ENCODE peak calls at places on chromosome 7, in five cellular contexts. D is testis, K is endothelial cell of umbilical vein, F is gastrocnemius medialis, V is endodermal cell. E is an unnamed sample.

GRCh38 chr7:159147687-159148086 is 3.0 kb upstream of the VIPR2 start:
- DNase-seq in D (peak; percentile 23), K (no peak), F (no peak), V (no peak), E (no peak)

GRCh38 chr7:75920431-75921161 is 5.6 kb downstream of the POR start:
- DNase-seq in D (no peak), K (no peak), F (peak; percentile 63), V (no peak), E (no peak)

GRCh38 chr7:102306916-102307677 is 20.4 kb downstream of the SH2B2 start:
- DNase-seq in D (no peak), K (no peak), F (peak; percentile 76), V (peak; percentile 84), E (no peak)

GRCh38 chr7:108605582-108606173 is 36.0 kb downstream of the DNAJB9 start:
- DNase-seq in D (no peak), K (no peak), F (no peak), V (no peak), E (no peak)

GRCh38 chr7:28784166-28784870 is 173.8 kb downstream of the TRIL start:
- DNase-seq in D (no peak), K (no peak), F (no peak), V (no peak), E (no peak)

GRCh38 chr7:94588090-94588489 is 67.8 kb downstream of the SGCE start:
- DNase-seq in D (no peak), K (no peak), F (no peak), V (no peak), E (no peak)

GRCh38 chr7:159032753-159033472 is 111.8 kb downstream of the VIPR2 start:
- DNase-seq in D (peak; percentile 12), K (no peak), F (no peak), V (no peak), E (no peak)

GRCh38 chr7:33873981-33874750 is 31.2 kb upstream of the BMPER start:
- DNase-seq in D (no peak), K (no peak), F (no peak), V (no peak), E (no peak)

GRCh38 chr7:128025380-128025779 is 5.9 kb downstream of the LRRC4 start:
- DNase-seq in D (no peak), K (no peak), F (no peak), V (no peak), E (no peak)

GRCh38 chr7:28729276-28729675 is 228.9 kb downstream of the TRIL start:
- DNase-seq in D (no peak), K (no peak), F (no peak), V (no peak), E (no peak)

GRCh38 chr7:22676385-22676784 is 50.6 kb upstream of the IL6 start:
- DNase-seq in D (no peak), K (no peak), F (no peak), V (no peak), E (no peak)

GRCh38 chr7:13802651-13803050 is 186.8 kb downstream of the ETV1 start:
- DNase-seq in D (no peak), K (no peak), F (no peak), V (no peak), E (no peak)

GRCh38 chr7:91310829-91311460 is 46.7 kb downstream of the FZD1 start:
- DNase-seq in D (no peak), K (no peak), F (no peak), V (peak; percentile 62), E (peak; percentile 61)

GRCh38 chr7:107262857-107263256 is 94.1 kb downstream of the HBP1 start:
- DNase-seq in D (peak; percentile 28), K (no peak), F (no peak), V (no peak), E (no peak)

GRCh38 chr7:151342102-151342646 is 562 bp downstream of the NUB1 start:
- DNase-seq in D (no peak), K (no peak), F (no peak), V (no peak), E (no peak)

GRCh38 chr7:128410092-128410665 is 397 bp upstream of the IMPDH1 start:
- DNase-seq in D (peak; percentile 55), K (peak; percentile 75), F (no peak), V (peak; percentile 88), E (peak; percentile 34)

GRCh38 chr7:19508124-19508523 is 200.7 kb downstream of the POLR1F start:
- DNase-seq in D (no peak), K (no peak), F (no peak), V (no peak), E (no peak)

GRCh38 chr7:66181329-66181728 is 23.8 kb upstream of the TPST1 start:
- DNase-seq in D (no peak), K (no peak), F (no peak), V (no peak), E (no peak)

GRCh38 chr7:959271-959670 is 4.8 kb upstream of the ADAP1 start:
- DNase-seq in D (no peak), K (no peak), F (no peak), V (no peak), E (no peak)

GRCh38 chr7:70698219-70698832 is 433.6 kb upstream of the GALNT17 start:
- DNase-seq in D (peak; percentile 53), K (peak; percentile 35), F (no peak), V (no peak), E (peak; percentile 20)

GRCh38 chr7:154869436-154869835 is 133.5 kb downstream of the PAXIP1 start:
- DNase-seq in D (no peak), K (no peak), F (no peak), V (no peak), E (no peak)

GRCh38 chr7:140562921-140563600 is 77.6 kb downstream of the DENND2A start:
- DNase-seq in D (no peak), K (peak; percentile 7), F (no peak), V (no peak), E (no peak)

GRCh38 chr7:79302281-79302680 is 151.2 kb downstream of the MAGI2 start:
- DNase-seq in D (no peak), K (no peak), F (no peak), V (no peak), E (no peak)

GRCh38 chr7:79307376-79307775 is 146.1 kb downstream of the MAGI2 start:
- DNase-seq in D (no peak), K (no peak), F (no peak), V (no peak), E (no peak)

GRCh38 chr7:79304711-79305110 is 148.8 kb downstream of the MAGI2 start:
- DNase-seq in D (no peak), K (no peak), F (no peak), V (no peak), E (no peak)

GRCh38 chr7:79312022-79312421 is 141.4 kb downstream of the MAGI2 start:
- DNase-seq in D (no peak), K (no peak), F (no peak), V (no peak), E (no peak)

DNA sequence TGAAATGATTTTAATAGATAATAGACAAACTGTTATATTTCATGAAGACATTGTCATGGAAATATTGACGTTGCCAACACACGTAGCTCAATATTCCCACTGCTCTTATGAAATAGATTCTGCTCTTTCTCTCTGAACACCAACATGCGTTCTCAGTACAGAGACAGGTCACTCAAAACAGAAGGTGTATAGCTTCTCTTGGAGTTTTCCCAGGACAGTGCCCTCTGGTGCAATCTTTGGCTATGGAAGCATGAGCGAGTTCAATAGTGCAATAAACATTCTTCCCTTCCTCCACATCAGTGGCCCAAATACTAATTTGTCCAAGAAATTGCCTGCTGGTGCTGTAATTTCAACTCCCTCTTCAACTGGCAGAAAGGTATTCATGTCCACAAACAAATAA is 145.3 kb downstream of the MAGI2 start:
- DNase-seq in D (no peak), K (no peak), F (no peak), V (peak; percentile 50), E (no peak)
- TF ChIP-seq CTCF in D (no peak), K (no peak), F (no peak), V (peak; percentile 60), E (no peak)

DNA sequence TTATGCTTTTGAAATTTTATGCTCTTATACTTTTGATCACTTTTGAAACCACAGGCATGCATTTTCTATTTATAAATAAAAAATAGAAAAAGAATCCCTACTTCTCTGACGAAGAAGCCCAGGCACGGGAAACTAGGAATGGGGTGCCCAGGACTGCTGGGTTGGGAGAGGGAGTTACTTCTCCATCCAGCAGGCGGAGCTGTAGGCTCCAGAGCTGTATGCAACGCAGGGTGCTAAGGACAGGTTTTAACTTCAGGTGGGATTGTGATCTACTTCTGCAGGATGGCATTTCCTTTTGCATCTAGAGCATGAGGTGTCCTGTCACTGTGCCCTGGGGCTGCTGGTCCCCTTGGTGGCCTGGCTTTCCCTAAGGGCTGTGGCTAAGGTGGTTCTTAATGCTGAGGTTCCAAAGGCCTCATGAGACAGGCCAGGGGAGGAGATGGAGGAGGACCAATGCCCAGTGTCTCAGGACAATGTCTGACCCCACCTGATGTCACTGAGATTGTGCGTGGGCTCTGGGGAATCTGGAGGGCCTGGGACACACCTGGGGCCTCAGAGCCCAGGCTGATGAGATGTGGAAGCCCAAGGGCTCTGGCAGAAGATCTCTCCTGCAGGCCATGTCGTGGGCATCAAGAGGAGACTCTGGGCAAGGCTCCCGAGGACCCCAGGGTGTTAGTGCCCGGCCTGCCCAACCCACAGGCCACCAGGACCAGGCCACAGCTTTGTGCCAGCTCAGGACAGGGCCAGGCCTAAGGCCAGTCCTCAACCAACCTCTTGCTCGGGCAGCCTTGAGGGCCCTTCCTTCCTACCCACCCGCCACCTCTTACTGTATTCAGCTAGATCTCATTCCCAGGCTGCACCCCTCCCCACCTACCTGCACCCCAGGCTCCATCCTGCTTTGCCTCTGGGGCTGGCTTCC is 507 bp downstream of the CCDC201 start:
- DNase-seq in D (no peak), K (no peak), F (no peak), V (peak; percentile 84), E (no peak)
- TF ChIP-seq CTCF in D (peak; percentile 13), K (peak; percentile 67), F (no peak), V (peak; percentile 89), E (peak; percentile 36)

GRCh38 chr7:130960208-130960988 is 226.4 kb upstream of the KLF14 start:
- DNase-seq in D (no peak), K (peak; percentile 68), F (no peak), V (no peak), E (peak; percentile 95)
- TF ChIP-seq CTCF in D (no peak), K (no peak), F (no peak), V (peak; percentile 21), E (no peak)

GRCh38 chr7:114540291-114540690 is 125.7 kb downstream of the FOXP2 start:
- DNase-seq in D (no peak), K (no peak), F (no peak), V (no peak), E (no peak)

GRCh38 chr7:114534957-114535356 is 120.3 kb downstream of the FOXP2 start:
- DNase-seq in D (no peak), K (no peak), F (no peak), V (no peak), E (no peak)

DNA sequence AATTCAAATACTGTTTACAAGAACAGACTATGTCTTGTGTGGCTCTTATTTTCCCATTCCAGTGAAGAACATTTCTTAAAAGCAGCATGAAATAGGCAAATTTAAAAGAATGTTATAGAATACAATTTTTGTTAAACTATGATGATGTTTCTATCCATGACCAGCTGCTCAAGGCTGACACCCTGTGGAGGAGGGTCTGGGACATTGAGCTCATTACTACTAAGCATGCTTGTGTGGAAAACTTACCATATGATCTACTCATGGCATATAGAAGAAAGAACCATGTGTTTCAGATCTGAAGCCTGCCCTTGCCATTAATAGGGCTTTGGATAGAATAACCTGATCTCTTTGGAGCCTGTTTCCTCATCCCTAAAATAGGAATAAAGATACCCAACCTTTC is 125.0 kb downstream of the FOXP2 start:
- DNase-seq in D (peak; percentile 29), K (peak; percentile 53), F (no peak), V (peak; percentile 48), E (no peak)
- TF ChIP-seq CTCF in D (no peak), K (peak; percentile 43), F (no peak), V (peak; percentile 58), E (peak; percentile 59)